ENCODE peak calls at places on chromosomes 7 and 10, in five cellular contexts. Z, M, J, K and C are unnamed samples.

GRCh38 chr10:74827694-74828093 is 1.3 kb downstream of the KAT6B start:
- DNase-seq in J (no peak), K (no peak), Z (no peak), M (no peak), C (no peak)

GRCh38 chr7:127717502-127718125 is 65.6 kb downstream of the SND1 start:
- DNase-seq in K (peak; percentile 71), J (no peak), Z (no peak), M (no peak), C (no peak)

GRCh38 chr10:29064665-29065064 is 224.2 kb upstream of the LYZL1 start:
- DNase-seq in M (no peak), J (no peak), Z (no peak), K (no peak), C (no peak)

GRCh38 chr7:68492359-68492690 is 1106.0 kb upstream of the AUTS2 start:
- DNase-seq in Z (no peak), K (no peak), J (no peak), M (no peak), C (no peak)

GRCh38 chr7:22375359-22376048 is 18.6 kb upstream of the RAPGEF5 start:
- DNase-seq in M (no peak), J (no peak), Z (no peak), K (no peak), C (no peak)

GRCh38 chr10:70603439-70603778 is 868 bp upstream of the PRF1 start:
- DNase-seq in M (no peak), K (no peak), J (peak; percentile 75), Z (no peak), C (no peak)

GRCh38 chr7:80439894-80440811 is 71.7 kb downstream of the GNAT3 start:
- DNase-seq in M (no peak), J (no peak), Z (no peak), K (peak; percentile 57), C (no peak)

GRCh38 chr7:76316984-76317781 is 14.7 kb downstream of the HSPB1 start:
- DNase-seq in Z (no peak), M (peak; percentile 31), J (peak; percentile 51), K (no peak), C (no peak)

GRCh38 chr10:16835223-16835622 is 18.0 kb upstream of the RSU1 start:
- DNase-seq in J (peak; percentile 57), K (no peak), M (no peak), Z (peak; percentile 39), C (no peak)

GRCh38 chr10:119231654-119232053 is 24.3 kb downstream of the GRK5 start:
- DNase-seq in M (no peak), Z (no peak), K (no peak), J (no peak), C (no peak)

GRCh38 chr7:66255533-66256100 is 50.5 kb downstream of the TPST1 start:
- DNase-seq in K (peak; percentile 82), Z (no peak), J (no peak), M (no peak), C (no peak)

GRCh38 chr10:73786512-73786885 is 1.1 kb downstream of the ZSWIM8 start:
- DNase-seq in J (no peak), K (no peak), Z (no peak), M (no peak), C (no peak)

GRCh38 chr7:101155303-101155702 is 1.0 kb downstream of the AP1S1 start:
- DNase-seq in J (no peak), Z (no peak), K (no peak), M (no peak), C (no peak)

GRCh38 chr7:43152696-43153095 is 40.2 kb downstream of the HECW1 start:
- DNase-seq in J (no peak), K (no peak), M (no peak), Z (no peak), C (no peak)

GRCh38 chr10:13390604-13391522 is 42.8 kb upstream of the SEPHS1 start:
- DNase-seq in J (no peak), K (no peak), Z (no peak), M (no peak), C (no peak)

DNA sequence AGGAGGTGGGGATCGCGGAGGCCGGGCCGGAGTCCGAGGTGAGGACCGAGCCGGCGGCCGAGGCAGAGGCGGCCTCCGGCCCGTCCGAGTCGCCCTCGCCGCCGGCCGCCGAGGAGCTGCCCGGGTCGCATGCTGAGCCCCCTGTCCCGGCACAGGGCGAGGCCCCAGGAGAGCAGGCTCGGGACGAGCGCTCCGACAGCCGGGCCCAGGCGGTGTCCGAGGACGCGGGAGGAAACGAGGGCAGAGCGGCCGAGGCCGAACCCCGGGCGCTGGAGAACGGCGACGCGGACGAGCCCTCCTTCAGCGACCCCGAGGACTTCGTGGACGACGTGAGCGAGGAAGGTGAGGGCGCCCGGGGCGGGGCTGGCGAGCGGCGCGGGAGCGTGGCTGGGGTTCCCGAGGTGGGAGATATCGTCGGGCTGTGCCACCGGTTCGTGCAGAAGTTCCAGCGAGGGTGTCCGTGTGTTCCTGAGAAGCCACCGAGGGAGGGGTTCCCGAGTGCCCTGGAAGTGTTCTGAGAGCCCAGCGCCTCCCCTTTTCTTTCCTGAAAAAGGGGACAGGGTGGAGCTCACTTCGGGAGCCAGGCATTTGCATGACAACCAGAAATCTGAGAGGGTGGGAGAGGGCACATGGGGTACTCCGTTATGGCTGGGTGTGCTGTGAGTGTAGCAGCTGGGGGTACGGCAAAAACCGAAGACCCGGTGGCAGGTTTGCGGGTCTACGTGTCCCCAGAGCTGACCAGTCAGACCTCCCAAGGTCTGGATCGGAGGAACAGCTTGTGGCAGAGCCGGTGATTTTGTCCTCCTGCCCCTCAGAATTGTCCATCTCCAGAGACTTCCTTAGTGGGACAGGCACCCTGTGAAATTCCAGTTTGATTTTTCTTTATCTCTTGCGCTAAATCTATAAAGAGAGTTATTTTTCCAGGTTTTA is 717 bp downstream of the EIF3B start:
- DNase-seq in Z (peak; percentile 31), K (no peak), M (no peak), J (no peak), C (no peak)
- H3K4me1 ChIP-seq in Z (peaks cover 20% of the 10 kb centered on the region), K (peaks cover 13% of the 10 kb centered on the region), M (peaks cover 53% of the 10 kb centered on the region), J (peaks cover 51% of the 10 kb centered on the region), C (peaks cover 27% of the 10 kb centered on the region)

GRCh38 chr10:106502651-106503050 is 661.9 kb downstream of the SORCS1 start:
- DNase-seq in K (no peak), J (no peak), Z (no peak), M (no peak), C (no peak)

GRCh38 chr10:106500585-106501525 is 663.7 kb downstream of the SORCS1 start:
- DNase-seq in J (no peak), Z (no peak), K (peak; percentile 2), M (no peak), C (no peak)

GRCh38 chr10:106499448-106499847 is 665.1 kb downstream of the SORCS1 start:
- DNase-seq in Z (no peak), J (no peak), M (no peak), K (no peak), C (no peak)

GRCh38 chr10:106498675-106499074 is 665.8 kb downstream of the SORCS1 start:
- DNase-seq in Z (no peak), J (no peak), M (no peak), K (no peak), C (no peak)

DNA sequence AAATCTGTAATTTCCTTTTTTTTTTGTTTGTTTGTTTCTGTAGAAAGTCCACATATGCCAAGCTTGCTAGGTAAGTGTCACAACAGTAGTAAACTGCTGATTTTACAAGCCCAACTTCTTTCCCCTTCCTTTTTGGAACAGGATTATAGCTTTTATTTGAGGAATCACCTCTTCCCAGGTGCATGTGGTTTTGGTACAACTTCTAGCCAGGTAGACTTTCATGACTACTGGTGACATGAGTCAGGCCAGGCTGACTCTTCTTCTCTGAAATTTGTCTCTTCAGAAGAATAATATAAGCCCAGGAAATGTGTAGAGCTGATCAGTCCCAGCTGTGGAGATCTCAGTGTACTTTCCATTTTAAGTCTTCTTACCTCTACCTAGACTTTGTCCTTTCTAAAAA is 664.5 kb downstream of the SORCS1 start:
- DNase-seq in Z (no peak), M (no peak), J (no peak), K (no peak), C (no peak)
- H3K27ac ChIP-seq in Z (no peak overlapping the region), M (no peak overlapping the region), J (no peak overlapping the region), K (no peak overlapping the region), C (no peak overlapping the region)

GRCh38 chr10:128267581-128267980 is 141.4 kb upstream of the MKI67 start:
- DNase-seq in Z (no peak), J (no peak), M (no peak), K (no peak), C (no peak)

GRCh38 chr10:128263891-128264688 is 137.9 kb upstream of the MKI67 start:
- DNase-seq in Z (peak; percentile 41), J (no peak), K (peak; percentile 4), M (peak; percentile 44), C (no peak)

GRCh38 chr10:128265596-128265995 is 139.4 kb upstream of the MKI67 start:
- DNase-seq in K (no peak), J (no peak), Z (no peak), M (no peak), C (no peak)

DNA sequence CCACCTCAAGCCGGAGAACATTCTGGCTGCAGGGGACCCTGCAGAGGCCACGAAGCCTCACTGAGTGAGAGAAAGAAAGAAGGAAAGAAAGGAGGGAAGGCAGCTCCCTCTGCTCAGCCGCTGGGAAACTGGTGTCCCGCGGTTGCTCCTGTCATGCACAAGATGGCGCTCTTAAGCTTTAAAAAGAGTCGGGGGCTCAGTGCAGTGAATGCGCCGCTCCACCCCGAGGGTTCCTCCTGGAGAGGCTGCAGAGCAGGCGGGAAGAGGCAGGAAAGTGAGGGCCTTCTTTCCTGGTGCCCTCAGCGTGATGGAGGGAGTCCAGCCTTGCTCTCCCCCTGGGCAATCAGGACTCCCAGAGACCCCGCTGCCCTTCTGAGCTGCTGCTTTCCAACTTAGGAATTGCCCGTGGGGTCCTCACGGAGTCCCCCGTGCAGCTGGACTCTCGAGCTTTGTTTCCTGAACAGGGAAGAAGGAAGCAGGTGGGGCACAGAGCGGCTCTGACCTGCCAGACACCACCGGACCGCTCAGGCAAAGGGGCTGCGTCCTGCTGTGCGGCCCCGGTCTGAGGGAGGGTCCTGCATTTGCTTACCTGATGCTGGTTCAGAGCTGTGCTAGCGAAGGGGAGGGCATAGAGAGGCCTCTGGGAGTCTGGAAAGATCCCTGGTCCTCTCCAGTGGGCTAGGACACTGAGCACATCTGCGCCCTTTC is 141.9 kb upstream of the MKI67 start:
- DNase-seq in M (no peak), Z (peak; percentile 24), J (no peak), K (no peak), C (no peak)
- H3K4me3 ChIP-seq in M (no peak overlapping the region), Z (no peak overlapping the region), J (no peak overlapping the region), K (no peak overlapping the region), C (no peak overlapping the region)

GRCh38 chr10:72076756-72077155 is 11.6 kb downstream of the SPOCK2 start:
- DNase-seq in K (no peak), Z (no peak), M (no peak), J (peak; percentile 30), C (no peak)
- H3K4me1 ChIP-seq in K (no peaks in the 10 kb centered on the region), Z (peaks cover 43% of the 10 kb centered on the region), M (peaks cover 8% of the 10 kb centered on the region), J (peaks cover 93% of the 10 kb centered on the region), C (no peaks in the 10 kb centered on the region)

GRCh38 chr7:102916426-102916825 is 3.6 kb downstream of the LRRC17 start:
- DNase-seq in M (no peak), J (no peak), Z (no peak), K (peak; percentile 89), C (no peak)
- H3K27ac ChIP-seq in M (no peak overlapping the region), J (no peak overlapping the region), Z (no peak overlapping the region), K (peak overlapping the region; percentile 80), C (peak overlapping the region; percentile 39)

GRCh38 chr10:78253072-78253853 is 219.6 kb downstream of the RPS24 start:
- DNase-seq in M (no peak), Z (no peak), K (no peak), J (no peak), C (no peak)
- H3K4me3 ChIP-seq in M (no peak overlapping the region), Z (no peak overlapping the region), K (no peak overlapping the region), J (no peak overlapping the region), C (no peak overlapping the region)

DNA sequence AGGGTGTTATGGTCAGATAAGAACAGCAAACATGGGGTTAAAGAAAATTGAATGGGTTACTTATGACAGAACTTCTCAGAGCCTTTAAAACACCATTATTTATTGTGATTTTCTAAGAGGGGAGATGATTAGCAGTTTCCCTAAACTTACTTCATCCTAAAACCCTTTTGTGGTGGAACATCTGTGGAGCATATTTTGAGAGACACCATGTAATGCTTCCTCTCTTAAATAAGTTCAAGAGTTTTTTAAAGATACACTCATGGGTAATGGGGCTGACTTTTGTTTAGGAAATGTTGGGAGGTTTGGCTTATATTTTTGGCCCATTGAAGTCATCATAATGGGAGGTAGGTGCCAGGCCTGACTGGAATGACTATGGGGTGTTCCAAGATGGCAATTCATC is 8.4 kb upstream of the PDCD4 start:
- DNase-seq in Z (no peak), K (no peak), M (no peak), J (no peak), C (no peak)
- H3K4me1 ChIP-seq in Z (peaks cover 100% of the 10 kb centered on the region), K (peaks cover 6% of the 10 kb centered on the region), M (peaks cover 99% of the 10 kb centered on the region), J (peaks cover 99% of the 10 kb centered on the region), C (peaks cover 42% of the 10 kb centered on the region)